ENCODE peak calls at places on chromosome 16, in nine cellular contexts. One of them, this sample, is unnamed. For H3K4me1 and H3K9me3, the result is how much of the 10 kb centered on the place peaks cover.

GRCh38 chr16:15760129-15760528 is 96.7 kb downstream of the MYH11 start:
- DNase-seq in sigmoid colon: no peak
- DNase-seq in HepG2: no peak
- DNase-seq in SK-N-SH: no peak
- DNase-seq in Panc1: no peak
- DNase-seq in GM12878: no peak
- DNase-seq in HCT116: no peak
- DNase-seq in K562: no peak
- DNase-seq in prostate gland: no peak
- DNase-seq in this sample: no peak

GRCh38 chr16:50664270-50664669 is 16.8 kb downstream of the SNX20 start:
- DNase-seq in K562: no peak
- DNase-seq in sigmoid colon: no peak
- DNase-seq in SK-N-SH: no peak
- DNase-seq in HCT116: no peak
- DNase-seq in prostate gland: no peak
- DNase-seq in GM12878: no peak
- DNase-seq in Panc1: no peak
- DNase-seq in HepG2: no peak
- DNase-seq in this sample: no peak

GRCh38 chr16:13307861-13308260 is 406.5 kb downstream of the SHISA9 start:
- DNase-seq in HCT116: no peak
- DNase-seq in HepG2: no peak
- DNase-seq in sigmoid colon: no peak
- DNase-seq in SK-N-SH: no peak
- DNase-seq in GM12878: no peak
- DNase-seq in Panc1: no peak
- DNase-seq in prostate gland: no peak
- DNase-seq in K562: no peak
- DNase-seq in this sample: no peak

GRCh38 chr16:85683363-85683762 is 5.4 kb downstream of the GINS2 start:
- DNase-seq in prostate gland: no peak
- DNase-seq in Panc1: no peak
- DNase-seq in SK-N-SH: no peak
- DNase-seq in K562: no peak
- DNase-seq in GM12878: no peak
- DNase-seq in HepG2: no peak
- DNase-seq in sigmoid colon: no peak
- DNase-seq in HCT116: no peak
- DNase-seq in this sample: no peak

GRCh38 chr16:69542974-69543373 is 22.8 kb upstream of the NFAT5 start:
- DNase-seq in HCT116: no peak
- DNase-seq in prostate gland: no peak
- DNase-seq in Panc1: no peak
- DNase-seq in GM12878: no peak
- DNase-seq in HepG2: no peak
- DNase-seq in SK-N-SH: no peak
- DNase-seq in sigmoid colon: no peak
- DNase-seq in K562: no peak
- DNase-seq in this sample: no peak

GRCh38 chr16:73225983-73226382 is 178.1 kb upstream of the ZFHX3 start:
- DNase-seq in sigmoid colon: no peak
- DNase-seq in HepG2: no peak
- DNase-seq in Panc1: no peak
- DNase-seq in prostate gland: no peak
- DNase-seq in K562: no peak
- DNase-seq in HCT116: no peak
- DNase-seq in SK-N-SH: no peak
- DNase-seq in GM12878: no peak
- DNase-seq in this sample: no peak

GRCh38 chr16:54242199-54242598 is 44.4 kb downstream of the IRX3 start:
- DNase-seq in HCT116: peak
- DNase-seq in SK-N-SH: peak
- DNase-seq in GM12878: no peak
- DNase-seq in sigmoid colon: no peak
- DNase-seq in Panc1: no peak
- DNase-seq in HepG2: peak
- DNase-seq in prostate gland: peak
- DNase-seq in K562: peak
- DNase-seq in this sample: no peak

GRCh38 chr16:4693956-4694663 is 748 bp downstream of the NUDT16L1 start:
- DNase-seq in sigmoid colon: peak
- DNase-seq in SK-N-SH: peak
- DNase-seq in K562: peak
- DNase-seq in HCT116: no peak
- DNase-seq in Panc1: no peak
- DNase-seq in HepG2: no peak
- DNase-seq in prostate gland: no peak
- DNase-seq in GM12878: no peak
- DNase-seq in this sample: peak

GRCh38 chr16:58158137-58158536 is 29.0 kb upstream of the CFAP20 start:
- DNase-seq in HepG2: no peak
- DNase-seq in sigmoid colon: no peak
- DNase-seq in K562: no peak
- DNase-seq in HCT116: no peak
- DNase-seq in SK-N-SH: no peak
- DNase-seq in prostate gland: no peak
- DNase-seq in Panc1: no peak
- DNase-seq in GM12878: no peak
- DNase-seq in this sample: no peak

GRCh38 chr16:57809843-57810196 is 7.5 kb upstream of the KIFC3 start:
- DNase-seq in HCT116: no peak
- DNase-seq in HepG2: no peak
- DNase-seq in SK-N-SH: no peak
- DNase-seq in Panc1: no peak
- DNase-seq in K562: no peak
- DNase-seq in prostate gland: no peak
- DNase-seq in sigmoid colon: no peak
- DNase-seq in GM12878: no peak
- DNase-seq in this sample: no peak

GRCh38 chr16:49608095-49608494 is 234.5 kb downstream of the C16orf78 start:
- DNase-seq in K562: no peak
- DNase-seq in HCT116: no peak
- DNase-seq in prostate gland: no peak
- DNase-seq in SK-N-SH: no peak
- DNase-seq in HepG2: no peak
- DNase-seq in GM12878: no peak
- DNase-seq in Panc1: no peak
- DNase-seq in sigmoid colon: no peak
- DNase-seq in this sample: no peak

GRCh38 chr16:57786632-57787518 is 15.4 kb downstream of the KIFC3 start:
- DNase-seq in SK-N-SH: no peak
- DNase-seq in GM12878: no peak
- DNase-seq in prostate gland: no peak
- DNase-seq in HCT116: no peak
- DNase-seq in HepG2: no peak
- DNase-seq in Panc1: no peak
- DNase-seq in sigmoid colon: peak
- DNase-seq in K562: no peak
- DNase-seq in this sample: peak

GRCh38 chr16:3661922-3662321 is 7.4 kb downstream of the DNASE1 start:
- DNase-seq in HepG2: no peak
- DNase-seq in prostate gland: no peak
- DNase-seq in Panc1: no peak
- DNase-seq in sigmoid colon: no peak
- DNase-seq in SK-N-SH: no peak
- DNase-seq in HCT116: no peak
- DNase-seq in GM12878: no peak
- DNase-seq in K562: no peak
- DNase-seq in this sample: no peak

GRCh38 chr16:3664187-3664896 is 9.9 kb downstream of the DNASE1 start:
- DNase-seq in K562: no peak
- DNase-seq in SK-N-SH: no peak
- DNase-seq in Panc1: no peak
- DNase-seq in HepG2: no peak
- DNase-seq in HCT116: no peak
- DNase-seq in prostate gland: no peak
- DNase-seq in sigmoid colon: no peak
- DNase-seq in GM12878: no peak
- DNase-seq in this sample: no peak

GRCh38 chr16:3665508-3665907 is 11.0 kb downstream of the DNASE1 start:
- DNase-seq in GM12878: no peak
- DNase-seq in Panc1: no peak
- DNase-seq in SK-N-SH: no peak
- DNase-seq in K562: no peak
- DNase-seq in prostate gland: no peak
- DNase-seq in HepG2: no peak
- DNase-seq in HCT116: no peak
- DNase-seq in sigmoid colon: no peak
- DNase-seq in this sample: no peak

GRCh38 chr16:3661311-3661710 is 6.8 kb downstream of the DNASE1 start:
- DNase-seq in Panc1: no peak
- DNase-seq in HCT116: no peak
- DNase-seq in sigmoid colon: no peak
- DNase-seq in GM12878: no peak
- DNase-seq in prostate gland: no peak
- DNase-seq in K562: no peak
- DNase-seq in HepG2: no peak
- DNase-seq in SK-N-SH: no peak
- DNase-seq in this sample: no peak

GRCh38 chr16:3662601-3663000 is 8.1 kb downstream of the DNASE1 start:
- DNase-seq in HCT116: no peak
- DNase-seq in prostate gland: no peak
- DNase-seq in HepG2: no peak
- DNase-seq in sigmoid colon: no peak
- DNase-seq in Panc1: no peak
- DNase-seq in GM12878: no peak
- DNase-seq in K562: no peak
- DNase-seq in SK-N-SH: no peak
- DNase-seq in this sample: no peak
- TF ChIP-seq POLR2AphosphoS5 in HCT116: no peak
- TF ChIP-seq POLR2AphosphoS5 in prostate gland: no peak
- TF ChIP-seq POLR2AphosphoS5 in HepG2: no peak
- TF ChIP-seq POLR2AphosphoS5 in sigmoid colon: no peak
- TF ChIP-seq POLR2AphosphoS5 in Panc1: no peak
- TF ChIP-seq POLR2AphosphoS5 in GM12878: no peak
- TF ChIP-seq POLR2AphosphoS5 in K562: no peak
- TF ChIP-seq POLR2AphosphoS5 in SK-N-SH: no peak
- TF ChIP-seq POLR2AphosphoS5 in this sample: no peak

DNA sequence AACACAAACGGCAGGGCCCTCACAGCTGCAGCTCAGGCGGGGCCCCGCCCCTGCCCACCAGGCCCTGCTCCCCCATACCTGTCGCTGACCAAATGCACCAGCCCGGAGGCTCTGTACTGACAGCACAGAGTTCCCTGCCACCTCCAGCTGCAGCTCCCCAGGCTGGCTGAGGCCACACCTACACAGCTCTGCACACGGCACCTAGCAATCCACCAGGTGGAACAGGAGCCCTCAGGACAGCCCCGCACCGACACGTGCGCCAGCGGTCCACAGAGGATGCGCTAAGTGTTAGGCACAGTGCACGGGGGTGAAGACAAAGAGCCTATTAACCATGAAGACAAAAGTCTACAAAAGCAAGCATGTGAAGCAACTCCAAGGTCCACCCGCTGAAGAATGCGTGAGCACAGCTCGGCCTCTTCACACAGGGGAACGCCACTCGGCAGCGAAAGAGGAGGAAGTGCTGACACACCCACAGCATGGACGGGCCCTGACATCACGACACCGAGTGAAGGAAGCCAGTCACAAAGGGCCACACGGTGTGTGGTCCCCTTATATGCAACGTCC is 5.4 kb downstream of the ZCCHC14 start:
- DNase-seq in sigmoid colon: no peak
- DNase-seq in HepG2: peak
- DNase-seq in K562: peak
- DNase-seq in Panc1: no peak
- DNase-seq in HCT116: peak
- DNase-seq in GM12878: no peak
- DNase-seq in prostate gland: no peak
- DNase-seq in SK-N-SH: no peak
- DNase-seq in this sample: peak
- H3K4me1 ChIP-seq in sigmoid colon: half or more
- H3K4me1 ChIP-seq in HepG2: half or more
- H3K4me1 ChIP-seq in K562: under half
- H3K4me1 ChIP-seq in Panc1: under half
- H3K4me1 ChIP-seq in HCT116: under half
- H3K4me1 ChIP-seq in GM12878: under half
- H3K4me1 ChIP-seq in prostate gland: under half
- H3K4me1 ChIP-seq in SK-N-SH: half or more
- H3K4me1 ChIP-seq in this sample: half or more

DNA sequence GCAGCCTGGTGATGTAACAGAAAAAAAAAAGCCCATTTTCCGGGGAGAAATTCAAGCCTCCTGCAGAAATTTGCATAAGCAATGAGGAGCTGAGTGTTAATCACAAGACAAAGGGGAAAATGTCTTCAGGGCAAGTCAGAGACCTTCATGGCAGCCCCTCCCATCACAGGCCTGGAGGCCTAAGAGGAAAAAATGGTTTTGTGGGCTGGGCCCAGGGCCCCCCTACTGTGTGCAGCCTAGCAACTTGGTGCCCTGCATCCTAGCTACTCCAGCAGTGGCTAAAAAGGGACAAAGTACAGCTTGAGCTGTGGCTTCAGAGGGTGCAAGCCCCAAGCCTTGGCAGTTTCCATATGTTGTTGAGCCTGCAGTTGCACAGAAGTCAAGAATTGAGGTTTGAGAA is 49.7 kb downstream of the AHSP start:
- DNase-seq in SK-N-SH: no peak
- DNase-seq in HepG2: no peak
- DNase-seq in K562: no peak
- DNase-seq in GM12878: no peak
- DNase-seq in Panc1: no peak
- DNase-seq in sigmoid colon: no peak
- DNase-seq in HCT116: no peak
- DNase-seq in prostate gland: no peak
- DNase-seq in this sample: no peak
- H3K9me3 ChIP-seq in SK-N-SH: under half
- H3K9me3 ChIP-seq in HepG2: under half
- H3K9me3 ChIP-seq in K562: under half
- H3K9me3 ChIP-seq in GM12878: under half
- H3K9me3 ChIP-seq in Panc1: under half
- H3K9me3 ChIP-seq in sigmoid colon: under half
- H3K9me3 ChIP-seq in HCT116: under half
- H3K9me3 ChIP-seq in prostate gland: under half
- H3K9me3 ChIP-seq in this sample: under half

GRCh38 chr16:66290431-66290830 is 76.1 kb upstream of the CDH5 start:
- DNase-seq in HCT116: no peak
- DNase-seq in GM12878: no peak
- DNase-seq in SK-N-SH: no peak
- DNase-seq in HepG2: no peak
- DNase-seq in K562: no peak
- DNase-seq in prostate gland: no peak
- DNase-seq in sigmoid colon: peak
- DNase-seq in Panc1: no peak
- DNase-seq in this sample: no peak
- TF ChIP-seq POLR2AphosphoS5 in HCT116: no peak
- TF ChIP-seq POLR2AphosphoS5 in GM12878: no peak
- TF ChIP-seq POLR2AphosphoS5 in SK-N-SH: no peak
- TF ChIP-seq POLR2AphosphoS5 in HepG2: no peak
- TF ChIP-seq POLR2AphosphoS5 in K562: no peak
- TF ChIP-seq POLR2AphosphoS5 in prostate gland: no peak
- TF ChIP-seq POLR2AphosphoS5 in sigmoid colon: no peak
- TF ChIP-seq POLR2AphosphoS5 in Panc1: no peak
- TF ChIP-seq POLR2AphosphoS5 in this sample: no peak

DNA sequence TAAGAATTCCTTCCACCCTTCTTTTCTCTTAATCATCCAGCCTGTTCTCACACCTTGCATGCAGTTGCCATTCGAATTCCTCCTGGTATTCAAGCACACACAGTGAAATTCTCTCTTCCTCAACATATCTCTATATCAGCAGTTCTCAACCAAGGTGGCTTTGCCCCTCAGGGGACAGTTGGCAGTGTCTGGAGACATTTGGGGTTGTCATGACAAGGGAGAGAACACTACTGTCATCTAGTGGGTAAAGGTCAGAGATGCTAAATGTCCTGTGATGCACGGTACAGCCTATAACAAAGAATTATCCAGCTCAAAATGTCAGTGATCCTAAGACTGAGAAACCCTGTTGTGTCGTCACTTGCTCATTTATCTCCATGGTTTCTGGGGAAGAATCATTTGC is 94.8 kb upstream of the CPHXL start:
- DNase-seq in sigmoid colon: no peak
- DNase-seq in K562: no peak
- DNase-seq in HepG2: no peak
- DNase-seq in HCT116: no peak
- DNase-seq in GM12878: no peak
- DNase-seq in prostate gland: no peak
- DNase-seq in SK-N-SH: no peak
- DNase-seq in Panc1: no peak
- DNase-seq in this sample: no peak
- H3K4me1 ChIP-seq in sigmoid colon: under half
- H3K4me1 ChIP-seq in K562: under half
- H3K4me1 ChIP-seq in HepG2: under half
- H3K4me1 ChIP-seq in HCT116: under half
- H3K4me1 ChIP-seq in GM12878: under half
- H3K4me1 ChIP-seq in prostate gland: under half
- H3K4me1 ChIP-seq in SK-N-SH: under half
- H3K4me1 ChIP-seq in Panc1: under half
- H3K4me1 ChIP-seq in this sample: under half